ENCODE peak calls at places on chromosome 10, in nine cellular contexts. Q, S, N, Z, D, F, H, U and X are unnamed samples.

GRCh38 chr10:121598261-121599249 is at the start of gene FGFR2:
- DNase-seq in D (peak), Q (peak), N (peak), S (no peak), U (peak), Z (peak), H (peak), F (peak), X (peak)

GRCh38 chr10:5814110-5815107 is 1.2 kb upstream of the GDI2 start:
- DNase-seq in Z (peak), D (no peak), Q (no peak), U (no peak), F (no peak), N (no peak), H (no peak), S (peak), X (no peak)

GRCh38 chr10:38054361-38054797 is 39.8 kb upstream of the ZNF37A start:
- DNase-seq in H (no peak), F (peak), D (no peak), U (no peak), Z (peak), N (no peak), Q (no peak), S (peak), X (no peak)

GRCh38 chr10:93916257-93917063 is 22.7 kb downstream of the SLC35G1 start:
- DNase-seq in U (no peak), D (no peak), Q (peak), S (peak), H (no peak), N (no peak), Z (no peak), F (peak), X (no peak)

GRCh38 chr10:113285291-113285690 is 267.6 kb upstream of the HABP2 start:
- DNase-seq in U (no peak), H (no peak), F (no peak), D (no peak), Q (no peak), N (no peak), S (no peak), Z (no peak), X (no peak)

GRCh38 chr10:42996588-42996987 is 80.3 kb upstream of the RET start:
- DNase-seq in Q (no peak), F (no peak), Z (no peak), S (no peak), H (no peak), U (no peak), N (peak), D (no peak), X (peak)

GRCh38 chr10:110684800-110685446 is 40.8 kb downstream of the RBM20 start:
- DNase-seq in Q (peak), H (no peak), U (no peak), F (no peak), D (no peak), Z (peak), N (no peak), S (peak), X (no peak)

GRCh38 chr10:109698121-109698520 is 225.2 kb downstream of the XPNPEP1 start:
- DNase-seq in Z (no peak), H (no peak), D (no peak), S (no peak), F (no peak), U (no peak), N (no peak), Q (no peak), X (no peak)

DNA sequence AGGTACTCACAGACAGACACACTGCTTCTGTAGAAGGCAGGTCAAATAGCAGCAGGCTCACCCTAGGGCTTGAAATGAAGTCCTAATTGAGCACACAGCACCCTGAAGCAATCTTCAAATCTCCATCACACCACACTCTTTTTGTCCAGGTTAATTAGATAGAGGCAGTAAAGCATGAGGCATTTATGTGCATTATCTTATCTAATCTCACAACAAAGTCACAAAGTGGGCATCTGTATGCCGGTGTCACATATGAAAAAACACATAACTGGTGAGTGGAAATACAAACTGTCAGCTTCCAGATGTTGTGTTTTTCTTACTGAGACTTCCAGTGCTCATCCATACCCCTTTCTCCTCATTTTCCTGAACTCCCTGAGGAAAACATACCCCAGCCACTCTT is 63.8 kb upstream of the NRBF2 start:
- DNase-seq in Z (no peak), Q (no peak), H (no peak), U (no peak), F (no peak), N (no peak), S (no peak), D (no peak), X (no peak)
- H3K27ac ChIP-seq in Z (no peak), Q (no peak), H (no peak), U (no peak), F (no peak), N (no peak), S (no peak), D (no peak), X (no peak)

GRCh38 chr10:124639646-124640045 is 104.5 kb downstream of the FAM53B start:
- DNase-seq in U (no peak), N (no peak), S (no peak), Q (no peak), H (no peak), Z (no peak), D (no peak), F (no peak), X (no peak)

GRCh38 chr10:124640538-124641231 is 103.5 kb downstream of the FAM53B start:
- DNase-seq in S (no peak), D (no peak), U (no peak), N (no peak), Z (no peak), Q (no peak), F (no peak), H (no peak), X (no peak)

GRCh38 chr10:124641282-124642075 is 102.7 kb downstream of the FAM53B start:
- DNase-seq in Q (no peak), S (peak), D (peak), U (no peak), H (no peak), F (no peak), N (peak), Z (peak), X (no peak)

GRCh38 chr10:124639206-124639605 is 105.0 kb downstream of the FAM53B start:
- DNase-seq in N (no peak), F (no peak), U (no peak), D (no peak), H (no peak), Z (no peak), Q (no peak), S (no peak), X (no peak)

GRCh38 chr10:124640056-124640455 is 104.1 kb downstream of the FAM53B start:
- DNase-seq in Z (no peak), N (no peak), H (no peak), D (no peak), F (no peak), Q (no peak), S (no peak), U (no peak), X (no peak)
- H3K27ac ChIP-seq in Z (no peak), N (peak), H (no peak), D (peak), F (peak), Q (no peak), S (no peak), U (peak), X (no peak)

GRCh38 chr10:9010931-9011670 is 956.6 kb downstream of the GATA3 start:
- DNase-seq in N (no peak), S (no peak), U (no peak), H (no peak), F (no peak), D (no peak), Q (no peak), Z (no peak), X (no peak)

GRCh38 chr10:9012312-9012711 is 957.8 kb downstream of the GATA3 start:
- DNase-seq in H (no peak), D (no peak), U (no peak), N (no peak), F (peak), Z (no peak), S (peak), Q (no peak), X (no peak)

GRCh38 chr10:9009505-9009904 is 955.0 kb downstream of the GATA3 start:
- DNase-seq in D (no peak), U (no peak), H (no peak), F (no peak), N (no peak), Z (no peak), S (no peak), Q (no peak), X (no peak)

GRCh38 chr10:9015005-9015404 is 960.5 kb downstream of the GATA3 start:
- DNase-seq in U (no peak), H (no peak), Z (no peak), S (no peak), F (no peak), N (no peak), D (no peak), Q (no peak), X (no peak)

DNA sequence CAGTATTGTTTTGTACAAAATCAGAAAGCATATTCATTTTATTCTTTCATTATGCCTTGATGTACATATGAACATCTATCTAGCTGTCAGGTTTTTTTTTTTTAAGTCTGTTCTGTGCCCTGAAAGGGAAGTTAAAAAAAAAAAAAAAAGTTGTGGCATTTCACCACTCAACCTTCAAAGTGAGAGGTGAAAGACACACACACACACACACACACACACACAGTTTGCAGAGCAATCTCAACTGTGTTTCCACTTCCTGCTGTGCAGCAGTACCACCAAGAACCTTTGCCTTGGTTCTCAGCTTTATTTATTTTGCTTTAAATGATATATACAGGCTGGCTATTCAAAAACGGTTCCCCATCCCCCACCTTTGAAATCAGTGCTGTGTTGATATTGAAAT is 955.6 kb downstream of the GATA3 start:
- DNase-seq in U (no peak), D (no peak), Q (peak), F (no peak), N (no peak), S (no peak), H (no peak), Z (no peak), X (no peak)
- H3K27ac ChIP-seq in U (no peak), D (no peak), Q (no peak), F (no peak), N (no peak), S (no peak), H (no peak), Z (no peak), X (no peak)

GRCh38 chr10:91597397-91597881 is 35.4 kb downstream of the PPP1R3C start:
- DNase-seq in Z (peak), D (no peak), S (peak), U (no peak), N (no peak), F (peak), Q (peak), H (peak), X (no peak)

GRCh38 chr10:91596821-91597396 is 36.0 kb downstream of the PPP1R3C start:
- DNase-seq in D (peak), Z (peak), S (peak), N (no peak), F (peak), U (no peak), H (no peak), Q (no peak), X (no peak)

GRCh38 chr10:91602449-91602848 is 30.4 kb downstream of the PPP1R3C start:
- DNase-seq in F (no peak), S (no peak), D (no peak), U (no peak), H (no peak), Q (no peak), N (no peak), Z (no peak), X (no peak)

GRCh38 chr10:91601212-91601611 is 31.7 kb downstream of the PPP1R3C start:
- DNase-seq in U (no peak), Z (no peak), F (no peak), H (no peak), N (no peak), D (no peak), S (no peak), Q (no peak), X (no peak)

GRCh38 chr10:91598211-91598981 is 34.5 kb downstream of the PPP1R3C start:
- DNase-seq in Q (no peak), U (no peak), S (peak), N (no peak), D (no peak), H (no peak), Z (peak), F (peak), X (no peak)
- H3K27ac ChIP-seq in Q (peak), U (no peak), S (peak), N (peak), D (peak), H (no peak), Z (no peak), F (peak), X (peak)

DNA sequence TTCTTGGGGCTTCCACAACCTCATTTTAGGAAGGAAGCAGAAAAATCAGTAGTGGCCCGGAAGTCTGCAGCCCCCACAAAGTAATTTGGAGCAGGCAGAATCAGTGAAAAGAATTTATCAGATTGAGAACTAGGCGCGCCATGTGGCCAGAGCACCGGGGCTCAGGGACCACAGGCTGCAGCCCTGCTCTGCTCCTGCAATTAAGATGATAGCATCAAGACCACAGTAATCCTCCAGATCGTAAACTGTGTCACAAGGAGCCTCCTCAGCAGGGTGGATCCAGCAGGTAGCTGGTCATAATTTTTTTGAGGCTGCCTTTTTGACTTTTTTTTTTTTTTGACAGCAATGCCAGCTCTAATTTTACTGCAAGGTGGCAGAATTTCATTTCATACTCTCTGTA is 209.0 kb upstream of the ZMIZ1 start:
- DNase-seq in S (no peak), Z (no peak), F (no peak), D (no peak), U (no peak), N (no peak), H (no peak), Q (no peak), X (no peak)
- H3K27ac ChIP-seq in S (no peak), Z (no peak), F (no peak), D (no peak), U (no peak), N (no peak), H (no peak), Q (no peak), X (no peak)

GRCh38 chr10:24012249-24012803 is 196.6 kb upstream of the KIAA1217 start:
- DNase-seq in H (no peak), D (no peak), U (no peak), F (no peak), Q (no peak), N (no peak), Z (no peak), S (no peak), X (no peak)

GRCh38 chr10:24009736-24010135 is 199.2 kb upstream of the KIAA1217 start:
- DNase-seq in F (no peak), N (no peak), U (no peak), H (no peak), S (no peak), Z (no peak), Q (no peak), D (no peak), X (no peak)

GRCh38 chr10:24007359-24007758 is 201.6 kb upstream of the KIAA1217 start:
- DNase-seq in Z (no peak), D (no peak), U (no peak), F (no peak), H (no peak), Q (no peak), N (no peak), S (no peak), X (no peak)

GRCh38 chr10:24009115-24009514 is 199.8 kb upstream of the KIAA1217 start:
- DNase-seq in H (no peak), D (no peak), S (no peak), Q (no peak), F (no peak), N (no peak), U (no peak), Z (no peak), X (no peak)

GRCh38 chr10:24008164-24009066 is 200.5 kb upstream of the KIAA1217 start:
- DNase-seq in H (no peak), D (no peak), U (no peak), Z (peak), S (no peak), F (peak), Q (peak), N (no peak), X (no peak)
- H3K27ac ChIP-seq in H (no peak), D (no peak), U (no peak), Z (no peak), S (no peak), F (no peak), Q (peak), N (no peak), X (no peak)

DNA sequence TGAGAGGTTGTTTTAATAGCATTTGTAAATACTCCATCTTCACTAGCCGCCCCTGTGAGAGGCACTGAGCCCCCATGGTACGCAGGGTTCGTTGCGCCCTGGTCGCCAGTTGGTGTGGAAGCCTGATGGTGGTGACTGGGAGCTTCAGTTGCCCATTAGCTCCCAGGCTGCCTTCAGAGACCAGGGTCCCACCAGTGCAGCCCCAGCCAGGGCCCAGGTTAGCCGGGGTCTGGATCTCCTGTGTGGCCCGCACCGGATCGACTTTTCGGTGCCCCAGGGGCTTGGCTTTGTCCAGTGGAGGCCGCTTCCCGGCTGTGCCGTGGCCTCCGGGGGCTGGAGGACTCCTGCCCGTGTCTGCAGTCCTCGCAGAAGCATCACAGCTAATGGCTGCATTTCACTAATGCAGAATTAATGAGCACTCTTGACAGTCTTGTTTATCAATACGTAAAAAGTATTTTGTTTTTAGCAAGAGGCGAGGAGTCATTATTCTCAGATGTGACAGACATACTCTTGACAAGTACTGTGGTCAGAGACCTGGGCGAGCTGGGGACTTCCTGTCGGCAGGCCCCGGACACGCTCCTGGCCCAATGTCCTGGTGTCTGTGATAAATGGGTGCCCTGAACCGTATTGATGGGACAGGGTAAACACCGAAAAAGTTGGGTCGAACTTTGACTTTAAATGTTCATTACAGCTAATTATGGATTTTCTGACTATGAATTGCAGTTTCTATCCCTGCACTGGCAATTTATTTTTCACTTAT is 99.8 kb downstream of the NKX6-2 start:
- DNase-seq in H (peak), S (no peak), N (peak), Q (no peak), F (no peak), D (no peak), Z (no peak), U (peak), X (peak)
- H3K27ac ChIP-seq in H (peak), S (no peak), N (no peak), Q (no peak), F (peak), D (no peak), Z (peak), U (peak), X (no peak)

GRCh38 chr10:16689636-16690035 is 127.6 kb downstream of the RSU1 start:
- DNase-seq in Q (no peak), S (no peak), Z (no peak), H (no peak), F (no peak), D (no peak), N (no peak), U (no peak), X (no peak)
- H3K27ac ChIP-seq in Q (no peak), S (no peak), Z (no peak), H (no peak), F (no peak), D (no peak), N (no peak), U (no peak), X (no peak)

GRCh38 chr10:30178565-30178964 is 119.2 kb upstream of the JCAD start:
- DNase-seq in S (peak), Q (no peak), Z (peak), F (no peak), N (no peak), D (no peak), H (no peak), U (no peak), X (no peak)

GRCh38 chr10:30172096-30172495 is 112.7 kb upstream of the JCAD start:
- DNase-seq in U (no peak), D (no peak), N (no peak), H (no peak), Z (no peak), Q (no peak), F (no peak), S (no peak), X (no peak)

GRCh38 chr10:30176776-30177533 is 117.6 kb upstream of the JCAD start:
- DNase-seq in U (no peak), Q (no peak), D (no peak), H (no peak), N (no peak), Z (no peak), F (no peak), S (peak), X (no peak)

GRCh38 chr10:30172663-30173062 is 113.3 kb upstream of the JCAD start:
- DNase-seq in S (no peak), Q (no peak), N (no peak), F (no peak), U (no peak), H (no peak), D (no peak), Z (no peak), X (no peak)

DNA sequence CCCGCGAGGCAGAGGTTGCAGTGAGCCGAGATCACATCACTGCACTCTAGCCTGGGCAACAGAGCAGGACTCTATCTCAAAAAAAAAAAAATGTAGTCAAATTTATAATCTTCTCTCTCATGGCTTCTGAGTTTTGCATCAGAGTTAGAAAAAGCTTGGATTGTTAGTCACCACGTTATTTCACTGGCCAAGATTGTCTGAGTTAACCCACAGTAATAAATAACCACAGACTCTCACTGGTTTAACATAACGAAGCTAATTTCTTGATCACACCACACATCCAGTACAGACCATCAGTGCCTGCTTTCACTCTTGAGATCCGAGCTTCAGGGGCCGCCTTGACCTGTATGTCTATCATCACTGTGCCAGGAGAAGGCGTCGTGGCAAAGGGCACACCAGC is 116.8 kb upstream of the JCAD start:
- DNase-seq in D (no peak), Q (no peak), F (no peak), Z (no peak), S (peak), N (no peak), H (no peak), U (no peak), X (no peak)
- H3K27ac ChIP-seq in D (no peak), Q (no peak), F (no peak), Z (no peak), S (peak), N (no peak), H (no peak), U (no peak), X (no peak)